ENCODE peak calls at places on chromosome 11, in four cellular contexts. Z is tibial artery, B is left lung, R is lung. W is an unnamed sample. For H3K4me1, the result is how much of the 10 kb centered on the place peaks cover.

GRCh38 chr11:110430267-110431211 is 791 bp downstream of the FDX1 start:
- DNase-seq in Z (peak), B (peak), R (peak), W (peak)

GRCh38 chr11:73388241-73389133 is 12.3 kb downstream of the RELT start:
- DNase-seq in Z (peak), B (peak), R (peak), W (peak)

GRCh38 chr11:70623906-70624597 is 225.7 kb downstream of the CTTN start:
- DNase-seq in Z (no peak), B (no peak), R (no peak), W (no peak)

GRCh38 chr11:59574467-59574866 is 41.1 kb downstream of the OSBP start:
- DNase-seq in Z (no peak), B (no peak), R (no peak), W (no peak)

GRCh38 chr11:14973621-14974020 is 1.5 kb upstream of the CALCA start:
- DNase-seq in Z (no peak), B (no peak), R (no peak), W (peak)

GRCh38 chr11:116033931-116034553 is 529.8 kb upstream of the CADM1 start:
- DNase-seq in Z (no peak), B (peak), R (peak), W (no peak)

GRCh38 chr11:107963091-107963490 is 34.8 kb downstream of the RAB39A start:
- DNase-seq in Z (no peak), B (no peak), R (no peak), W (no peak)

GRCh38 chr11:30328676-30329075 is 5.8 kb downstream of the ARL14EP start:
- DNase-seq in Z (no peak), B (no peak), R (no peak), W (no peak)

GRCh38 chr11:96389604-96390402 is at the start of the genes CCDC82 and JRKL:
- DNase-seq in Z (peak), B (peak), R (peak), W (peak)

GRCh38 chr11:1351278-1351937 is 38.3 kb upstream of the BRSK2 start:
- DNase-seq in Z (no peak), B (no peak), R (no peak), W (no peak)

GRCh38 chr11:462107-462890 is 12.2 kb downstream of the PTDSS2 start:
- DNase-seq in Z (no peak), B (no peak), R (no peak), W (no peak)

GRCh38 chr11:103927535-103927934 is 108.9 kb upstream of the DDI1 start:
- DNase-seq in Z (no peak), B (no peak), R (no peak), W (no peak)

GRCh38 chr11:123351375-123351774 is 78.7 kb upstream of the GRAMD1B start:
- DNase-seq in Z (no peak), B (no peak), R (no peak), W (no peak)

GRCh38 chr11:122210378-122210995 is 94.5 kb upstream of the BLID start:
- DNase-seq in Z (no peak), B (no peak), R (no peak), W (no peak)

GRCh38 chr11:83057721-83058120 is 14.0 kb downstream of the RAB30 start:
- DNase-seq in Z (no peak), B (no peak), R (no peak), W (no peak)

GRCh38 chr11:78030429-78031325 is 7.6 kb upstream of the KCTD14 start:
- DNase-seq in Z (no peak), B (peak), R (peak), W (peak)

GRCh38 chr11:1939006-1939626 is 8.0 kb upstream of the MRPL23 start:
- DNase-seq in Z (no peak), B (peak), R (no peak), W (peak)

GRCh38 chr11:64356498-64357411 is 2.2 kb upstream of the RPS6KA4 start:
- DNase-seq in Z (no peak), B (no peak), R (no peak), W (peak)

GRCh38 chr11:68342459-68343158 is 30.2 kb downstream of the LRP5 start:
- DNase-seq in Z (no peak), B (peak), R (peak), W (peak)

GRCh38 chr11:78339945-78340344 is 77.7 kb downstream of the GAB2 start:
- DNase-seq in Z (no peak), B (no peak), R (no peak), W (no peak)

GRCh38 chr11:19820100-19820499 is 107.5 kb downstream of the NAV2 start:
- DNase-seq in Z (no peak), B (peak), R (peak), W (no peak)

GRCh38 chr11:33461726-33462125 is 204.5 kb downstream of the HIPK3 start:
- DNase-seq in Z (no peak), B (no peak), R (no peak), W (no peak)

GRCh38 chr11:125164422-125165110 is at the start of gene PKNOX2:
- DNase-seq in Z (peak), B (peak), R (peak), W (peak)

GRCh38 chr11:126564588-126564987 is 209.1 kb downstream of the ST3GAL4 start:
- DNase-seq in Z (no peak), B (no peak), R (no peak), W (no peak)

GRCh38 chr11:121551463-121551862 is 98.7 kb upstream of the SORL1-AS1 start:
- DNase-seq in Z (no peak), B (no peak), R (no peak), W (no peak)

GRCh38 chr11:21761000-21761399 is 431.9 kb upstream of the ANO5 start:
- DNase-seq in Z (no peak), B (no peak), R (no peak), W (no peak)

GRCh38 chr11:64146036-64146943 is 19.6 kb downstream of the MACROD1 start:
- DNase-seq in Z (no peak), B (peak), R (peak), W (peak)

GRCh38 chr11:44777537-44778199 is 50.9 kb downstream of the TSPAN18 start:
- DNase-seq in Z (peak), B (no peak), R (no peak), W (no peak)

GRCh38 chr11:44778200-44779100 is 51.7 kb downstream of the TSPAN18 start:
- DNase-seq in Z (no peak), B (no peak), R (no peak), W (no peak)

GRCh38 chr11:44781697-44782096 is 54.9 kb downstream of the TSPAN18 start:
- DNase-seq in Z (no peak), B (no peak), R (no peak), W (no peak)

GRCh38 chr11:44780940-44781631 is 54.3 kb downstream of the TSPAN18 start:
- DNase-seq in Z (peak), B (no peak), R (no peak), W (no peak)

GRCh38 chr11:44779736-44780520 is 53.2 kb downstream of the TSPAN18 start:
- DNase-seq in Z (no peak), B (no peak), R (no peak), W (no peak)
- H3K4me1 ChIP-seq in Z (under half), B (under half), R (under half), W (under half)

DNA sequence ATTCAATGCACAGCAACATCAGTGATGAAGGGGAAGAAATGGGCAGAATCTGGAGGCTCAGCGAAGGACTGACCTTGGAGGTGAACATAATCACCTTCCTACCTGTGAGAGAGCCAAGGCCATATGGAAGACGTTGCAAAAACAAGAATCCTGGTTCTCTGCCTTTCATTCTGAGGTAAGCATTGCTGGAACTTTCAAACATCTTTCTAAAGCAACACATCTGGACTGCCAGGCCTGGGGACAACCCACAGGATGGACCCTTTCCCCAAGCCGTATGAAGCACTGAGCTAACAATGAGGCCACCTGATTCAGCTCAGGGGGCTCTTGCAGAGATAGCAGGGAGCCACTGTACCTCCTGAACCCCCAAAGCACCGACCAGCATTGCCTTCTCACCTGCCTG is 70.5 kb downstream of the ETS1 start:
- DNase-seq in Z (no peak), B (no peak), R (no peak), W (no peak)
- H3K4me1 ChIP-seq in Z (under half), B (under half), R (under half), W (half or more)

DNA sequence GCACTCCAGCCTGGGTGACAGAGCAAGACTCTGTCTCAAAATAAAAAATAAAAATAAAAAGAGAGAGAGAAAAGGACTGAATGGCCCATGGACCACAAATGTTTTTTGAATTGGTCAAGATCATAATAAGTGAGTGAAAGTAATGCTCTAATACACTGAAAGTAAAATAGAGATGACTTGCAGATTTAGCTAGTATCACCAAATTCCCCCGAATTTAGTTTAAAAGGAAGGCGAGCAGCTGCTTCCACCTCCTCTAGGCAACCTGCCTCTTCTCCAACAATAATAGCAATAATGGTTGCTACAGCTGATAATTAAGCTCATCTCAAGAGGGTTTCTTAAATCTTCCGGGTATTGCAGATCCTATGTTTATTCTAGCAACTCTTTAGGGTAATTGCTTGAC is 36.8 kb downstream of the CELF1 start:
- DNase-seq in Z (no peak), B (no peak), R (no peak), W (no peak)
- H3K4me1 ChIP-seq in Z (half or more), B (under half), R (under half), W (under half)

GRCh38 chr11:17714356-17714854 is 5.0 kb upstream of the MYOD1 start:
- DNase-seq in Z (peak), B (no peak), R (no peak), W (no peak)
- H3K4me1 ChIP-seq in Z (under half), B (under half), R (under half), W (under half)

DNA sequence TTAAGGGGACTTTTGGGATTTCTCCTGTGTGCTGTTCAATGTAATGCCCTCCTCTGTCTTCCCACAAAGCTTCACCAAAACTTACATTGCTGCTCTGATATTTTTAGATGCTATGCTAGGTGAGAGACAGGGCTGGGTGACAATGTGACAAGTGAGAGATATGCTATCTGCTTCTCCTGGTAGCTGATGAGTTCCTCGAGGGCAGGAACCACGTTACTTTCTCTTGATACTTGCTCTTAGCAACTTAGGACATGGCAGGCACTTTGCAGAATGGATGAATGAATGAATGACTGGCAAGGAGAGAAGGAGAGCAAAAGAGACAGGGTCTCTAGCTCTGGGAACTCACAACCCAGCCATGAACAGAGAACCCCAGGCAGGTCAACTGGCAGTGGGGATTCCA is 115.4 kb downstream of the C11orf58 start:
- DNase-seq in Z (no peak), B (no peak), R (no peak), W (no peak)
- H3K4me1 ChIP-seq in Z (under half), B (under half), R (under half), W (under half)

W was measured in body of pancreas.